ENCODE peak calls at places on chromosomes 2 and 18, in four cellular contexts. G, O, T and U are unnamed samples.

GRCh38 chr2:15995603-15996002 is 55.3 kb downstream of the MYCN start:
- DNase-seq in G (no peak), O (no peak), T (no peak), U (no peak)

GRCh38 chr2:144323946-144324345 is 196.0 kb downstream of the ZEB2 start:
- DNase-seq in G (no peak), O (no peak), T (no peak), U (no peak)

GRCh38 chr2:239819091-239819973 is 205.8 kb downstream of the NDUFA10 start:
- DNase-seq in G (no peak), O (no peak), T (no peak), U (no peak)

GRCh38 chr2:191638079-191638801 is 39.7 kb upstream of the NABP1 start:
- DNase-seq in G (no peak), O (peak; percentile 68), T (no peak), U (peak; percentile 18)

GRCh38 chr2:16043192-16043591 is 102.8 kb downstream of the MYCN start:
- DNase-seq in G (no peak), O (no peak), T (no peak), U (no peak)

GRCh38 chr2:145484443-145485086 is 964.6 kb upstream of the ZEB2 start:
- DNase-seq in G (no peak), O (no peak), T (no peak), U (no peak)

GRCh38 chr2:217803639-217803932 is 199.2 kb downstream of the TNS1 start:
- DNase-seq in G (no peak), O (no peak), T (no peak), U (no peak)

GRCh38 chr2:178756843-178757242 is 50.4 kb downstream of the TTN start:
- DNase-seq in G (no peak), O (no peak), T (no peak), U (no peak)

GRCh38 chr2:55550368-55551102 is 31.0 kb downstream of the CFAP36 start:
- DNase-seq in G (no peak), O (no peak), T (no peak), U (no peak)

GRCh38 chr2:198731842-198732421 is 725.8 kb downstream of the SATB2 start:
- DNase-seq in G (no peak), O (no peak), T (no peak), U (no peak)

GRCh38 chr2:28721601-28722191 is 29.9 kb upstream of the PPP1CB start:
- DNase-seq in G (no peak), O (no peak), T (no peak), U (no peak)

GRCh38 chr2:11387100-11387390 is 42.6 kb upstream of the ROCK2 start:
- DNase-seq in G (peak; percentile 80), O (no peak), T (no peak), U (no peak)

DNA sequence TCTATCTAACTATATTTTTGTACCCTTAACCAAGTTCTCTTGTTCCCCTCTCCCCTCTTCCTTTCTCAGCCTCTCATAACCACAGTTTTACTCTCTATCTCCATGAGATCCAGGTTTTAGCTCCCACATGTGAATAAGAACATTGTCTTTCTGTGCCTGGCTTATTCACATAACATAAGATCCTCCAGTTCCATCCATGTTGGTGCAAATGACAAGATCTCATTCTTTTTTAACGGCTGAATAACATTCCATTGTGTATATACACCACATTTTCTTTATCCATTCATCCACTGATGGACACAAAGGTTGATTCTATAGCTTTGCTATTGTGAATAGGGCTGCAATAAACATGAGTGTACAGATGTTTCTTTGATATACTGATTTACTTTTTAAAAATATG is 83.9 kb upstream of the TMEM178A start:
- DNase-seq in G (no peak), O (no peak), T (no peak), U (no peak)
- TF ChIP-seq REST in G (no peak), O (no peak), T (no peak), U (no peak)

GRCh38 chr2:158202151-158202778 is 100.6 kb downstream of the UPP2 start:
- DNase-seq in G (peak; percentile 27), O (no peak), T (no peak), U (no peak)
- TF ChIP-seq GABPA in G (no peak), O (no peak), T (no peak), U (no peak)

GRCh38 chr2:161076936-161077335 is 83.3 kb upstream of the TANK start:
- DNase-seq in G (no peak), O (no peak), T (no peak), U (no peak)

GRCh38 chr2:161078211-161078539 is 82.1 kb upstream of the TANK start:
- DNase-seq in G (no peak), O (no peak), T (no peak), U (no peak)

GRCh38 chr2:161075701-161076100 is 84.5 kb upstream of the TANK start:
- DNase-seq in G (no peak), O (no peak), T (no peak), U (no peak)

GRCh38 chr2:161077367-161078210 is 82.6 kb upstream of the TANK start:
- DNase-seq in G (no peak), O (no peak), T (peak; percentile 81), U (no peak)
- H3K4me3 ChIP-seq in G (no peak overlapping the region), O (no peak overlapping the region), T (no peak overlapping the region), U (no peak overlapping the region)

GRCh38 chr18:77314952-77315351 is 65.3 kb downstream of the GALR1 start:
- DNase-seq in G (no peak), O (no peak), T (no peak), U (no peak)
- TF ChIP-seq REST in G (no peak), O (no peak), T (no peak), U (no peak)

GRCh38 chr2:2103320-2103719 is 227.8 kb downstream of the MYT1L start:
- DNase-seq in G (peak; percentile 74), O (no peak), T (no peak), U (no peak)
- TF ChIP-seq GABPA in G (no peak), O (no peak), T (no peak), U (no peak)

GRCh38 chr2:37892436-37893114 is 32.5 kb upstream of the RMDN2 start:
- DNase-seq in G (no peak), O (no peak), T (peak; percentile 69), U (peak; percentile 75)
- H3K4me3 ChIP-seq in G (no peak overlapping the region), O (no peak overlapping the region), T (peak overlapping the region; percentile 22), U (no peak overlapping the region)